ENCODE peak calls at places on chromosome 15, in six cellular contexts. One of them, this sample, is unnamed.

GRCh38 chr15:99073008-99073714 is 31.7 kb upstream of the SYNM start:
- DNase-seq in upper lobe of right lung: peak
- DNase-seq in chondrocyte: peak
- DNase-seq in GM06990: no peak
- DNase-seq in stomach: no peak
- DNase-seq in AG09319: no peak
- DNase-seq in this sample: no peak

GRCh38 chr15:85412956-85413854 is 32.8 kb downstream of the AKAP13 start:
- DNase-seq in upper lobe of right lung: peak
- DNase-seq in chondrocyte: no peak
- DNase-seq in GM06990: peak
- DNase-seq in stomach: peak
- DNase-seq in AG09319: peak
- DNase-seq in this sample: no peak

GRCh38 chr15:93943607-93944006 is 287.8 kb upstream of the MCTP2 start:
- DNase-seq in upper lobe of right lung: no peak
- DNase-seq in chondrocyte: no peak
- DNase-seq in GM06990: no peak
- DNase-seq in stomach: no peak
- DNase-seq in AG09319: no peak
- DNase-seq in this sample: no peak

GRCh38 chr15:62153228-62153627 is 11.9 kb downstream of the C2CD4B start:
- DNase-seq in upper lobe of right lung: no peak
- DNase-seq in chondrocyte: no peak
- DNase-seq in GM06990: no peak
- DNase-seq in stomach: no peak
- DNase-seq in AG09319: no peak
- DNase-seq in this sample: no peak

GRCh38 chr15:41417812-41418211 is 917 bp downstream of the RTF1 start:
- DNase-seq in upper lobe of right lung: no peak
- DNase-seq in chondrocyte: no peak
- DNase-seq in GM06990: no peak
- DNase-seq in stomach: no peak
- DNase-seq in AG09319: no peak
- DNase-seq in this sample: no peak

GRCh38 chr15:50860824-50861223 is 47.7 kb upstream of the AP4E1 start:
- DNase-seq in upper lobe of right lung: no peak
- DNase-seq in chondrocyte: no peak
- DNase-seq in GM06990: no peak
- DNase-seq in stomach: no peak
- DNase-seq in AG09319: no peak
- DNase-seq in this sample: no peak

GRCh38 chr15:29089731-29090616 is 179.6 kb downstream of the NSMCE3 start:
- DNase-seq in upper lobe of right lung: no peak
- DNase-seq in chondrocyte: peak
- DNase-seq in GM06990: no peak
- DNase-seq in stomach: no peak
- DNase-seq in AG09319: no peak
- DNase-seq in this sample: no peak

GRCh38 chr15:78727561-78727960 is 83.7 kb downstream of the ADAMTS7 start:
- DNase-seq in upper lobe of right lung: no peak
- DNase-seq in chondrocyte: no peak
- DNase-seq in GM06990: no peak
- DNase-seq in stomach: no peak
- DNase-seq in AG09319: no peak
- DNase-seq in this sample: no peak

GRCh38 chr15:66619152-66619903 is 53.5 kb upstream of the LCTL start:
- DNase-seq in upper lobe of right lung: peak
- DNase-seq in chondrocyte: no peak
- DNase-seq in GM06990: peak
- DNase-seq in stomach: peak
- DNase-seq in AG09319: peak
- DNase-seq in this sample: peak

GRCh38 chr15:28955686-28956421 is 70.1 kb downstream of the APBA2 start:
- DNase-seq in upper lobe of right lung: no peak
- DNase-seq in chondrocyte: no peak
- DNase-seq in GM06990: no peak
- DNase-seq in stomach: no peak
- DNase-seq in AG09319: no peak
- DNase-seq in this sample: no peak

GRCh38 chr15:56798639-56799038 is 65.3 kb upstream of the ZNF280D start:
- DNase-seq in upper lobe of right lung: no peak
- DNase-seq in chondrocyte: no peak
- DNase-seq in GM06990: peak
- DNase-seq in stomach: no peak
- DNase-seq in AG09319: no peak
- DNase-seq in this sample: no peak

GRCh38 chr15:63243776-63244175 is 33.6 kb upstream of the APH1B start:
- DNase-seq in upper lobe of right lung: no peak
- DNase-seq in chondrocyte: no peak
- DNase-seq in GM06990: peak
- DNase-seq in stomach: no peak
- DNase-seq in AG09319: no peak
- DNase-seq in this sample: no peak

GRCh38 chr15:50702762-50703334 is 16.3 kb upstream of the TRPM7 start:
- DNase-seq in upper lobe of right lung: no peak
- DNase-seq in chondrocyte: no peak
- DNase-seq in GM06990: no peak
- DNase-seq in stomach: no peak
- DNase-seq in AG09319: no peak
- DNase-seq in this sample: no peak

GRCh38 chr15:85839637-85840036 is 44.9 kb upstream of the KLHL25 start:
- DNase-seq in upper lobe of right lung: no peak
- DNase-seq in chondrocyte: no peak
- DNase-seq in GM06990: no peak
- DNase-seq in stomach: no peak
- DNase-seq in AG09319: no peak
- DNase-seq in this sample: no peak

GRCh38 chr15:69853572-69853971 is 244.1 kb downstream of the TLE3 start:
- DNase-seq in upper lobe of right lung: no peak
- DNase-seq in chondrocyte: no peak
- DNase-seq in GM06990: no peak
- DNase-seq in stomach: no peak
- DNase-seq in AG09319: peak
- DNase-seq in this sample: no peak

GRCh38 chr15:39594764-39595620 is 14.1 kb downstream of the THBS1 start:
- DNase-seq in upper lobe of right lung: no peak
- DNase-seq in chondrocyte: no peak
- DNase-seq in GM06990: no peak
- DNase-seq in stomach: no peak
- DNase-seq in AG09319: peak
- DNase-seq in this sample: no peak

GRCh38 chr15:46041907-46042306 is 407.1 kb downstream of the SQOR start:
- DNase-seq in upper lobe of right lung: no peak
- DNase-seq in chondrocyte: no peak
- DNase-seq in GM06990: no peak
- DNase-seq in stomach: no peak
- DNase-seq in AG09319: no peak
- DNase-seq in this sample: no peak

GRCh38 chr15:67850995-67851535 is 11.2 kb upstream of the RNU6-1 start:
- DNase-seq in upper lobe of right lung: no peak
- DNase-seq in chondrocyte: no peak
- DNase-seq in GM06990: no peak
- DNase-seq in stomach: no peak
- DNase-seq in AG09319: no peak
- DNase-seq in this sample: no peak

GRCh38 chr15:38888701-38889154 is 324.1 kb upstream of the RASGRP1 start:
- DNase-seq in upper lobe of right lung: no peak
- DNase-seq in chondrocyte: no peak
- DNase-seq in GM06990: no peak
- DNase-seq in stomach: no peak
- DNase-seq in AG09319: no peak
- DNase-seq in this sample: no peak

GRCh38 chr15:74897300-74897701 is 7.5 kb downstream of the MPI start:
- DNase-seq in upper lobe of right lung: no peak
- DNase-seq in chondrocyte: no peak
- DNase-seq in GM06990: no peak
- DNase-seq in stomach: no peak
- DNase-seq in AG09319: no peak
- DNase-seq in this sample: no peak

GRCh38 chr15:49741721-49742120 is 120.9 kb downstream of the DTWD1 start:
- DNase-seq in upper lobe of right lung: no peak
- DNase-seq in chondrocyte: no peak
- DNase-seq in GM06990: no peak
- DNase-seq in stomach: no peak
- DNase-seq in AG09319: no peak
- DNase-seq in this sample: no peak

GRCh38 chr15:67103869-67104268 is 38.5 kb downstream of the SMAD3 start:
- DNase-seq in upper lobe of right lung: no peak
- DNase-seq in chondrocyte: no peak
- DNase-seq in GM06990: no peak
- DNase-seq in stomach: no peak
- DNase-seq in AG09319: no peak
- DNase-seq in this sample: no peak

GRCh38 chr15:29055876-29056275 is 170.1 kb downstream of the APBA2 start:
- DNase-seq in upper lobe of right lung: peak
- DNase-seq in chondrocyte: no peak
- DNase-seq in GM06990: no peak
- DNase-seq in stomach: no peak
- DNase-seq in AG09319: no peak
- DNase-seq in this sample: no peak

DNA sequence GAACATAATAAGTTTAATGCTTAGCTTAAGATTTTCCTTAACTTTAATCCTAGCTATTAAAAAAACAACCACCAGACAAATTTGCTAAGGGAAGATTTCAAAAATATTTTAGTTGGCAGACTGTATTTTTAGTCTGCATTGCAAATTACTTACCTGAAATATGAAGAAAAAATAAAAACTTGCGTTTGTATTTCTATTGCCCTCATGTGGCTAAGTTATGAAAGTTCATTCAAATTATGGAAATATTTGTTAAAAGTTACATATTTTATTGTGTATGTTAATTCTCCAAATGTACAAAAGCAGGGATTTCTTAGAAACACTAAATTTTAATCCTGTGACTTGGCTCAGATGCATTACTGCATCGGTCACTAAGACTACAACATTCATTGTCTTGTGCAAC is 15.0 kb downstream of the GTF2A2 start:
- DNase-seq in upper lobe of right lung: no peak
- DNase-seq in chondrocyte: no peak
- DNase-seq in GM06990: no peak
- DNase-seq in stomach: no peak
- DNase-seq in AG09319: no peak
- DNase-seq in this sample: no peak
- TF ChIP-seq CTCF in upper lobe of right lung: no peak
- TF ChIP-seq CTCF in chondrocyte: peak
- TF ChIP-seq CTCF in GM06990: no peak
- TF ChIP-seq CTCF in stomach: no peak
- TF ChIP-seq CTCF in AG09319: no peak
- TF ChIP-seq CTCF in this sample: no peak

GRCh38 chr15:73632670-73633058 is 525 bp downstream of the NPTN start:
- DNase-seq in upper lobe of right lung: no peak
- DNase-seq in chondrocyte: peak
- DNase-seq in GM06990: peak
- DNase-seq in stomach: peak
- DNase-seq in AG09319: no peak
- DNase-seq in this sample: no peak

GRCh38 chr15:73631915-73632669 is 1.1 kb downstream of the NPTN start:
- DNase-seq in upper lobe of right lung: no peak
- DNase-seq in chondrocyte: no peak
- DNase-seq in GM06990: no peak
- DNase-seq in stomach: no peak
- DNase-seq in AG09319: no peak
- DNase-seq in this sample: no peak

GRCh38 chr15:73633991-73634495 is 854 bp upstream of the NPTN start:
- DNase-seq in upper lobe of right lung: no peak
- DNase-seq in chondrocyte: no peak
- DNase-seq in GM06990: no peak
- DNase-seq in stomach: no peak
- DNase-seq in AG09319: peak
- DNase-seq in this sample: no peak

GRCh38 chr15:73630796-73631471 is 2.3 kb downstream of the NPTN start:
- DNase-seq in upper lobe of right lung: no peak
- DNase-seq in chondrocyte: no peak
- DNase-seq in GM06990: no peak
- DNase-seq in stomach: no peak
- DNase-seq in AG09319: no peak
- DNase-seq in this sample: no peak

GRCh38 chr15:73633111-73633990 is at the start of gene NPTN:
- DNase-seq in upper lobe of right lung: peak
- DNase-seq in chondrocyte: peak
- DNase-seq in GM06990: peak
- DNase-seq in stomach: peak
- DNase-seq in AG09319: peak
- DNase-seq in this sample: peak
- TF ChIP-seq CTCF in upper lobe of right lung: no peak
- TF ChIP-seq CTCF in chondrocyte: peak
- TF ChIP-seq CTCF in GM06990: no peak
- TF ChIP-seq CTCF in stomach: no peak
- TF ChIP-seq CTCF in AG09319: no peak
- TF ChIP-seq CTCF in this sample: no peak

GRCh38 chr15:33675246-33675645 is 293.1 kb upstream of the CHRM5 start:
- DNase-seq in upper lobe of right lung: no peak
- DNase-seq in chondrocyte: no peak
- DNase-seq in GM06990: no peak
- DNase-seq in stomach: no peak
- DNase-seq in AG09319: no peak
- DNase-seq in this sample: no peak

GRCh38 chr15:33670567-33670966 is 297.7 kb upstream of the CHRM5 start:
- DNase-seq in upper lobe of right lung: no peak
- DNase-seq in chondrocyte: no peak
- DNase-seq in GM06990: no peak
- DNase-seq in stomach: no peak
- DNase-seq in AG09319: no peak
- DNase-seq in this sample: no peak

GRCh38 chr15:33671456-33671855 is 296.8 kb upstream of the CHRM5 start:
- DNase-seq in upper lobe of right lung: no peak
- DNase-seq in chondrocyte: no peak
- DNase-seq in GM06990: no peak
- DNase-seq in stomach: no peak
- DNase-seq in AG09319: no peak
- DNase-seq in this sample: no peak
- TF ChIP-seq CTCF in upper lobe of right lung: no peak
- TF ChIP-seq CTCF in chondrocyte: no peak
- TF ChIP-seq CTCF in GM06990: no peak
- TF ChIP-seq CTCF in stomach: no peak
- TF ChIP-seq CTCF in AG09319: no peak
- TF ChIP-seq CTCF in this sample: no peak

GRCh38 chr15:65026756-65027155 is 2.7 kb downstream of the MTFMT start:
- DNase-seq in upper lobe of right lung: no peak
- DNase-seq in chondrocyte: no peak
- DNase-seq in GM06990: no peak
- DNase-seq in stomach: no peak
- DNase-seq in AG09319: no peak
- DNase-seq in this sample: no peak

GRCh38 chr15:65029736-65030208 is 333 bp upstream of the MTFMT start:
- DNase-seq in upper lobe of right lung: no peak
- DNase-seq in chondrocyte: no peak
- DNase-seq in GM06990: no peak
- DNase-seq in stomach: no peak
- DNase-seq in AG09319: no peak
- DNase-seq in this sample: no peak

GRCh38 chr15:65028338-65028737 is 1.1 kb downstream of the MTFMT start:
- DNase-seq in upper lobe of right lung: no peak
- DNase-seq in chondrocyte: no peak
- DNase-seq in GM06990: peak
- DNase-seq in stomach: no peak
- DNase-seq in AG09319: no peak
- DNase-seq in this sample: no peak

GRCh38 chr15:65028921-65029735 is at the start of gene MTFMT:
- DNase-seq in upper lobe of right lung: peak
- DNase-seq in chondrocyte: no peak
- DNase-seq in GM06990: peak
- DNase-seq in stomach: peak
- DNase-seq in AG09319: no peak
- DNase-seq in this sample: peak

GRCh38 chr15:65027593-65027992 is 1.8 kb downstream of the MTFMT start:
- DNase-seq in upper lobe of right lung: no peak
- DNase-seq in chondrocyte: no peak
- DNase-seq in GM06990: no peak
- DNase-seq in stomach: no peak
- DNase-seq in AG09319: no peak
- DNase-seq in this sample: no peak
- TF ChIP-seq CTCF in upper lobe of right lung: no peak
- TF ChIP-seq CTCF in chondrocyte: no peak
- TF ChIP-seq CTCF in GM06990: no peak
- TF ChIP-seq CTCF in stomach: no peak
- TF ChIP-seq CTCF in AG09319: no peak
- TF ChIP-seq CTCF in this sample: no peak